ENCODE peak calls at places on chromosomes 6 and 20, in four cellular contexts. L is GM23338, B is astrocyte, C is thoracic aorta. Q is an unnamed sample.

GRCh38 chr6:99348823-99349619 is 453 bp downstream of the FAXC start:
- DNase-seq in B (peak), L (peak), C (no peak), Q (peak)

GRCh38 chr6:20056350-20056992 is 155.8 kb downstream of the MBOAT1 start:
- DNase-seq in L (peak), B (peak), C (no peak), Q (no peak)

GRCh38 chr6:147287869-147288271 is 83.7 kb downstream of the STXBP5 start:
- DNase-seq in L (no peak), C (no peak), B (peak), Q (no peak)

GRCh38 chr20:57880155-57880648 is 170.4 kb upstream of the PMEPA1 start:
- DNase-seq in C (no peak), L (no peak), B (peak), Q (no peak)

GRCh38 chr6:6713660-6714446 is 125.3 kb downstream of the LY86 start:
- DNase-seq in C (no peak), B (peak), L (no peak), Q (no peak)

GRCh38 chr20:2750343-2751251 is 49.8 kb downstream of the CPXM1 start:
- DNase-seq in C (no peak), B (no peak), L (peak), Q (peak)

GRCh38 chr20:34624628-34625027 is 52.3 kb downstream of the PIGU start:
- DNase-seq in L (no peak), B (no peak), C (no peak), Q (no peak)

GRCh38 chr6:168162366-168162765 is 83.4 kb upstream of the FRMD1 start:
- DNase-seq in B (no peak), C (no peak), L (no peak), Q (no peak)

GRCh38 chr6:52190409-52190808 is 4.2 kb downstream of the IL17A start:
- DNase-seq in L (no peak), C (no peak), B (no peak), Q (no peak)

GRCh38 chr6:144360401-144360800 is 75.3 kb downstream of the UTRN start:
- DNase-seq in B (no peak), C (no peak), L (no peak), Q (peak)

GRCh38 chr6:143941852-143942627 is 66.0 kb downstream of the PLAGL1 start:
- DNase-seq in C (no peak), L (peak), B (peak), Q (peak)

GRCh38 chr6:34556031-34556471 is at the start of gene SPDEF:
- DNase-seq in L (no peak), B (peak), C (no peak), Q (no peak)

GRCh38 chr20:41138527-41139226 is 1.3 kb downstream of the PLCG1 start:
- DNase-seq in C (no peak), B (no peak), L (peak), Q (no peak)

GRCh38 chr6:105869835-105870506 is 216.2 kb upstream of the PRDM1 start:
- DNase-seq in C (no peak), B (no peak), L (peak), Q (peak)

GRCh38 chr6:3425574-3425973 is 31.3 kb downstream of the SLC22A23 start:
- DNase-seq in C (no peak), L (no peak), B (no peak), Q (no peak)

GRCh38 chr6:83517500-83517899 is 5.2 kb downstream of the PRSS35 start:
- DNase-seq in L (peak), B (no peak), C (no peak), Q (peak)

GRCh38 chr20:63708301-63709148 is 686 bp downstream of the ZGPAT start:
- DNase-seq in L (peak), B (no peak), C (no peak), Q (peak)

GRCh38 chr6:37280162-37280895 is 22.4 kb upstream of the TMEM217 start:
- DNase-seq in L (no peak), C (no peak), B (no peak), Q (no peak)

GRCh38 chr20:33079267-33079666 is at the start of gene BPIFB4:
- DNase-seq in C (no peak), L (no peak), B (peak), Q (no peak)

GRCh38 chr20:54013397-54013941 is 56.9 kb downstream of the BCAS1 start:
- DNase-seq in B (no peak), L (no peak), C (no peak), Q (no peak)

GRCh38 chr6:37103169-37104039 is 66.5 kb upstream of the PIM1 start:
- DNase-seq in B (no peak), C (peak), L (peak), Q (peak)